ENCODE peak calls at places on chromosome 21, in nine cellular contexts. One of them, this sample, is unnamed.

GRCh38 chr21:41901099-41901498 is 22.0 kb upstream of the PRDM15 start:
- DNase-seq in body of pancreas: peak; percentile 79
- DNase-seq in A549: no peak
- DNase-seq in lower leg skin: no peak
- DNase-seq in transverse colon: no peak
- DNase-seq in esophagus muscularis mucosa: no peak
- DNase-seq in heart left ventricle: no peak
- DNase-seq in uterus: no peak
- DNase-seq in NB4: no peak
- DNase-seq in this sample: no peak

GRCh38 chr21:30563072-30563471 is 2.0 kb upstream of the KRTAP19-7 start:
- DNase-seq in uterus: no peak
- DNase-seq in esophagus muscularis mucosa: no peak
- DNase-seq in NB4: no peak
- DNase-seq in A549: no peak
- DNase-seq in lower leg skin: no peak
- DNase-seq in heart left ventricle: no peak
- DNase-seq in transverse colon: no peak
- DNase-seq in body of pancreas: no peak
- DNase-seq in this sample: no peak

GRCh38 chr21:27320868-27321267 is 354.0 kb upstream of the ADAMTS5 start:
- DNase-seq in NB4: no peak
- DNase-seq in uterus: no peak
- DNase-seq in transverse colon: no peak
- DNase-seq in A549: no peak
- DNase-seq in lower leg skin: no peak
- DNase-seq in heart left ventricle: no peak
- DNase-seq in body of pancreas: no peak
- DNase-seq in esophagus muscularis mucosa: no peak
- DNase-seq in this sample: no peak

GRCh38 chr21:38140192-38140905 is 116.4 kb upstream of the KCNJ15 start:
- DNase-seq in lower leg skin: peak; percentile 18
- DNase-seq in heart left ventricle: no peak
- DNase-seq in A549: peak; percentile 17
- DNase-seq in body of pancreas: peak; percentile 46
- DNase-seq in esophagus muscularis mucosa: peak; percentile 81
- DNase-seq in uterus: no peak
- DNase-seq in NB4: peak; percentile 7
- DNase-seq in transverse colon: no peak
- DNase-seq in this sample: no peak

GRCh38 chr21:39676054-39676771 is 63.5 kb downstream of the B3GALT5 start:
- DNase-seq in body of pancreas: no peak
- DNase-seq in heart left ventricle: peak; percentile 54
- DNase-seq in transverse colon: peak; percentile 31
- DNase-seq in A549: peak; percentile 25
- DNase-seq in esophagus muscularis mucosa: no peak
- DNase-seq in NB4: no peak
- DNase-seq in uterus: no peak
- DNase-seq in lower leg skin: no peak
- DNase-seq in this sample: no peak

GRCh38 chr21:9758888-9759287 is 762.5 kb upstream of the TPTE start:
- DNase-seq in uterus: no peak
- DNase-seq in A549: no peak
- DNase-seq in NB4: no peak
- DNase-seq in lower leg skin: no peak
- DNase-seq in transverse colon: no peak
- DNase-seq in esophagus muscularis mucosa: peak; percentile 92
- DNase-seq in heart left ventricle: no peak
- DNase-seq in body of pancreas: no peak
- DNase-seq in this sample: no peak

GRCh38 chr21:26815197-26815596 is 30.0 kb downstream of the ADAMTS1 start:
- DNase-seq in A549: no peak
- DNase-seq in uterus: no peak
- DNase-seq in body of pancreas: no peak
- DNase-seq in NB4: no peak
- DNase-seq in esophagus muscularis mucosa: no peak
- DNase-seq in lower leg skin: no peak
- DNase-seq in transverse colon: no peak
- DNase-seq in heart left ventricle: no peak
- DNase-seq in this sample: no peak

GRCh38 chr21:25735895-25736597 is 1.3 kb downstream of the GABPA start:
- DNase-seq in body of pancreas: no peak
- DNase-seq in transverse colon: no peak
- DNase-seq in esophagus muscularis mucosa: no peak
- DNase-seq in heart left ventricle: no peak
- DNase-seq in lower leg skin: no peak
- DNase-seq in NB4: peak; percentile 37
- DNase-seq in A549: no peak
- DNase-seq in uterus: no peak
- DNase-seq in this sample: no peak

GRCh38 chr21:33236799-33237198 is 7.1 kb downstream of the IFNAR2 start:
- DNase-seq in lower leg skin: no peak
- DNase-seq in uterus: no peak
- DNase-seq in A549: no peak
- DNase-seq in transverse colon: no peak
- DNase-seq in heart left ventricle: no peak
- DNase-seq in body of pancreas: no peak
- DNase-seq in NB4: no peak
- DNase-seq in esophagus muscularis mucosa: no peak
- DNase-seq in this sample: no peak

GRCh38 chr21:33237446-33237845 is 7.7 kb downstream of the IFNAR2 start:
- DNase-seq in transverse colon: no peak
- DNase-seq in NB4: no peak
- DNase-seq in body of pancreas: no peak
- DNase-seq in uterus: no peak
- DNase-seq in heart left ventricle: no peak
- DNase-seq in esophagus muscularis mucosa: no peak
- DNase-seq in lower leg skin: no peak
- DNase-seq in A549: no peak
- DNase-seq in this sample: no peak

GRCh38 chr21:33238146-33238545 is 8.4 kb downstream of the IFNAR2 start:
- DNase-seq in lower leg skin: no peak
- DNase-seq in A549: no peak
- DNase-seq in uterus: no peak
- DNase-seq in body of pancreas: no peak
- DNase-seq in esophagus muscularis mucosa: no peak
- DNase-seq in NB4: no peak
- DNase-seq in transverse colon: no peak
- DNase-seq in heart left ventricle: no peak
- DNase-seq in this sample: no peak

GRCh38 chr21:33234618-33235520 is 5.1 kb downstream of the IFNAR2 start:
- DNase-seq in transverse colon: no peak
- DNase-seq in NB4: no peak
- DNase-seq in heart left ventricle: no peak
- DNase-seq in A549: no peak
- DNase-seq in body of pancreas: no peak
- DNase-seq in esophagus muscularis mucosa: no peak
- DNase-seq in uterus: no peak
- DNase-seq in lower leg skin: no peak
- DNase-seq in this sample: no peak

DNA sequence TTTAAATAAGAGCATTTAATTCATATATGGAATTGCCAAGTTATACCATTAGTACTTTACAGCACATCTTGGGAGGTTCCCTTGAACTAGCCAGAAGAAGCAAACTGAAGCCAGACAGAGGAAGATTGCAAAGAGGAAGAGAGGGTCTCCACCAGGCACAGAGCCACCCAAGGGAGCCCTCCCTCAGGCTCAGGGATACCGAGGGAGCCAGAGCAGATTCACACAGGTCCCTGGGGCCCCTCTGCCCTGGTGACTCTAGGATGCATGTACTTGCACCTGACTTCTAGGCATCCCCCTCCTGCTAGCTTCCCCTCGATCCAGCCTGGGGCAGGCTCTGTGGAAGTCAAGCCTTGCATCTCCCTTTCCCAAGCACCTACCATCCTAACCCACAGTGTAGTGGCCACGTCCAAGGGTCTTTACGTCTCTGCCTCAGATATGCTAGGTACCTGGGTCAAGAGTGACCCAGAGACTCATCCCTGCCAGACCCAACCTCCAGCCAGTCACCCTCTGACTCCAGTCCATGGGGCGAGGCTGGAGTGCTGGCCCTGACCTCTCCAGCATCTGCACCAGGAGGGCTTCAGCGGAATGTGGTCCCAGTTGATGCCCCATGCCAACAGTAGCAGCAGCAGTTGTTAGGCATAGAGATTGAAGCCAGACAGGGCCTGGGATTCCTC is 6.4 kb downstream of the IFNAR2 start:
- DNase-seq in transverse colon: no peak
- DNase-seq in lower leg skin: no peak
- DNase-seq in heart left ventricle: no peak
- DNase-seq in uterus: no peak
- DNase-seq in body of pancreas: no peak
- DNase-seq in A549: no peak
- DNase-seq in esophagus muscularis mucosa: no peak
- DNase-seq in NB4: no peak
- DNase-seq in this sample: no peak
- TF ChIP-seq POLR2A in transverse colon: no peak
- TF ChIP-seq POLR2A in lower leg skin: no peak
- TF ChIP-seq POLR2A in heart left ventricle: no peak
- TF ChIP-seq POLR2A in uterus: no peak
- TF ChIP-seq POLR2A in body of pancreas: no peak
- TF ChIP-seq POLR2A in A549: no peak
- TF ChIP-seq POLR2A in esophagus muscularis mucosa: no peak
- TF ChIP-seq POLR2A in NB4: no peak
- TF ChIP-seq POLR2A in this sample: no peak

GRCh38 chr21:45074048-45074817 is at the start of gene ADARB1:
- DNase-seq in lower leg skin: no peak
- DNase-seq in NB4: peak; percentile 70
- DNase-seq in body of pancreas: peak; percentile 60
- DNase-seq in uterus: peak; percentile 66
- DNase-seq in A549: peak; percentile 31
- DNase-seq in esophagus muscularis mucosa: no peak
- DNase-seq in heart left ventricle: peak; percentile 72
- DNase-seq in transverse colon: peak; percentile 57
- DNase-seq in this sample: peak; percentile 92
- TF ChIP-seq POLR2A in lower leg skin: no peak
- TF ChIP-seq POLR2A in NB4: peak; percentile 84
- TF ChIP-seq POLR2A in body of pancreas: peak; percentile 38
- TF ChIP-seq POLR2A in uterus: peak; percentile 88
- TF ChIP-seq POLR2A in A549: peak; percentile 65
- TF ChIP-seq POLR2A in esophagus muscularis mucosa: no peak
- TF ChIP-seq POLR2A in heart left ventricle: peak; percentile 82
- TF ChIP-seq POLR2A in transverse colon: no peak
- TF ChIP-seq POLR2A in this sample: peak; percentile 90

GRCh38 chr21:45551316-45551715 is 9.1 kb upstream of the SLC19A1 start:
- DNase-seq in lower leg skin: no peak
- DNase-seq in NB4: peak; percentile 70
- DNase-seq in body of pancreas: no peak
- DNase-seq in uterus: no peak
- DNase-seq in transverse colon: no peak
- DNase-seq in A549: peak; percentile 58
- DNase-seq in esophagus muscularis mucosa: no peak
- DNase-seq in heart left ventricle: no peak
- DNase-seq in this sample: peak; percentile 96

GRCh38 chr21:45551816-45552695 is 9.8 kb upstream of the SLC19A1 start:
- DNase-seq in A549: no peak
- DNase-seq in esophagus muscularis mucosa: no peak
- DNase-seq in body of pancreas: no peak
- DNase-seq in NB4: no peak
- DNase-seq in uterus: no peak
- DNase-seq in heart left ventricle: no peak
- DNase-seq in transverse colon: no peak
- DNase-seq in lower leg skin: no peak
- DNase-seq in this sample: no peak

GRCh38 chr21:45548711-45549491 is 6.7 kb upstream of the SLC19A1 start:
- DNase-seq in NB4: no peak
- DNase-seq in body of pancreas: no peak
- DNase-seq in heart left ventricle: no peak
- DNase-seq in transverse colon: no peak
- DNase-seq in uterus: no peak
- DNase-seq in lower leg skin: no peak
- DNase-seq in esophagus muscularis mucosa: no peak
- DNase-seq in A549: no peak
- DNase-seq in this sample: no peak

GRCh38 chr21:45549670-45550463 is 7.6 kb upstream of the SLC19A1 start:
- DNase-seq in NB4: peak; percentile 69
- DNase-seq in lower leg skin: no peak
- DNase-seq in esophagus muscularis mucosa: no peak
- DNase-seq in heart left ventricle: no peak
- DNase-seq in A549: no peak
- DNase-seq in body of pancreas: no peak
- DNase-seq in transverse colon: no peak
- DNase-seq in uterus: no peak
- DNase-seq in this sample: no peak

GRCh38 chr21:45550552-45551210 is 8.4 kb upstream of the SLC19A1 start:
- DNase-seq in NB4: peak; percentile 92
- DNase-seq in esophagus muscularis mucosa: no peak
- DNase-seq in uterus: no peak
- DNase-seq in transverse colon: peak; percentile 54
- DNase-seq in lower leg skin: no peak
- DNase-seq in A549: no peak
- DNase-seq in body of pancreas: no peak
- DNase-seq in heart left ventricle: no peak
- DNase-seq in this sample: no peak
- TF ChIP-seq POLR2A in NB4: peak; percentile 24
- TF ChIP-seq POLR2A in esophagus muscularis mucosa: no peak
- TF ChIP-seq POLR2A in uterus: no peak
- TF ChIP-seq POLR2A in transverse colon: peak; percentile 21
- TF ChIP-seq POLR2A in lower leg skin: no peak
- TF ChIP-seq POLR2A in A549: no peak
- TF ChIP-seq POLR2A in body of pancreas: no peak
- TF ChIP-seq POLR2A in heart left ventricle: no peak
- TF ChIP-seq POLR2A in this sample: no peak

GRCh38 chr21:24729568-24729967 is 877.7 kb downstream of the MRPL39 start:
- DNase-seq in esophagus muscularis mucosa: no peak
- DNase-seq in uterus: no peak
- DNase-seq in NB4: no peak
- DNase-seq in body of pancreas: no peak
- DNase-seq in heart left ventricle: no peak
- DNase-seq in A549: no peak
- DNase-seq in transverse colon: no peak
- DNase-seq in lower leg skin: no peak
- DNase-seq in this sample: no peak

GRCh38 chr21:24727803-24728425 is 879.4 kb downstream of the MRPL39 start:
- DNase-seq in lower leg skin: no peak
- DNase-seq in NB4: no peak
- DNase-seq in esophagus muscularis mucosa: no peak
- DNase-seq in A549: no peak
- DNase-seq in uterus: no peak
- DNase-seq in transverse colon: no peak
- DNase-seq in heart left ventricle: no peak
- DNase-seq in body of pancreas: no peak
- DNase-seq in this sample: no peak
- TF ChIP-seq POLR2A in lower leg skin: no peak
- TF ChIP-seq POLR2A in NB4: no peak
- TF ChIP-seq POLR2A in esophagus muscularis mucosa: no peak
- TF ChIP-seq POLR2A in A549: no peak
- TF ChIP-seq POLR2A in uterus: no peak
- TF ChIP-seq POLR2A in transverse colon: no peak
- TF ChIP-seq POLR2A in heart left ventricle: no peak
- TF ChIP-seq POLR2A in body of pancreas: no peak
- TF ChIP-seq POLR2A in this sample: no peak